ENCODE peak calls at places on chromosomes 3 and 15, in ten cellular contexts. Y is right atrium auricular region, T is iris pigment epithelial cell, B is HEK293T, K is nucleus accumbens, M is AG20443, N is AG09309, P is foreskin fibroblast, I is ELR, Q is HFFc6. W is an unnamed sample.

GRCh38 chr15:92527197-92527596 is 128.4 kb downstream of the FAM174B start:
- DNase-seq in M (no peak), N (no peak), T (no peak), Y (no peak), B (no peak), Q (peak), K (no peak), I (no peak), P (no peak), W (no peak)

GRCh38 chr3:87370007-87370406 is 93.6 kb upstream of the POU1F1 start:
- DNase-seq in P (peak), Q (no peak), N (no peak), B (peak), T (no peak), K (no peak), I (no peak), M (no peak), Y (no peak), W (no peak)

GRCh38 chr3:3081659-3082546 is 28.3 kb downstream of the IL5RA start:
- DNase-seq in Q (no peak), T (no peak), I (no peak), P (no peak), B (no peak), N (no peak), M (no peak), Y (no peak), K (no peak), W (no peak)

GRCh38 chr3:8954938-8955763 is 8.1 kb downstream of the RAD18 start:
- DNase-seq in P (peak), B (no peak), K (no peak), Q (peak), T (peak), I (peak), Y (no peak), M (peak), N (peak), W (peak)

GRCh38 chr3:89107461-89108035 is at the start of gene EPHA3:
- DNase-seq in M (peak), N (peak), I (peak), Y (peak), B (peak), K (no peak), T (peak), P (peak), Q (peak), W (peak)

GRCh38 chr15:64070965-64071851 is 22.4 kb downstream of the CIAO2A start:
- DNase-seq in N (peak), T (peak), B (no peak), Y (peak), M (peak), P (peak), K (no peak), Q (peak), I (peak), W (peak)

GRCh38 chr3:80526153-80526552 is 758.4 kb upstream of the ROBO1 start:
- DNase-seq in M (no peak), Y (no peak), Q (no peak), B (no peak), I (peak), P (no peak), T (no peak), K (no peak), N (no peak), W (no peak)

GRCh38 chr3:101903426-101903825 is 54.1 kb downstream of the NFKBIZ start:
- DNase-seq in B (no peak), N (no peak), I (peak), M (no peak), K (no peak), Q (peak), Y (no peak), T (peak), P (peak), W (peak)

GRCh38 chr15:73631915-73632669 is 1.1 kb downstream of the NPTN start:
- DNase-seq in P (peak), B (peak), N (no peak), T (peak), Q (peak), M (peak), K (no peak), I (peak), Y (peak), W (peak)

GRCh38 chr3:44114142-44114541 is 127.5 kb upstream of the TOPAZ1 start:
- DNase-seq in K (no peak), B (peak), Q (no peak), Y (no peak), M (peak), T (peak), I (no peak), P (peak), N (no peak), W (no peak)

GRCh38 chr3:13007251-13007941 is 65.8 kb downstream of the IQSEC1 start:
- DNase-seq in I (no peak), Q (no peak), B (no peak), N (no peak), T (no peak), Y (no peak), M (no peak), K (no peak), P (no peak), W (no peak)

GRCh38 chr15:89349212-89349558 is 14.6 kb upstream of the POLG start:
- DNase-seq in Q (no peak), T (no peak), N (no peak), B (no peak), I (no peak), M (no peak), Y (no peak), K (no peak), P (no peak), W (no peak)

GRCh38 chr15:71202712-71203111 is 87.4 kb downstream of the THSD4 start:
- DNase-seq in K (no peak), M (no peak), I (no peak), P (no peak), B (no peak), Q (no peak), T (no peak), N (no peak), Y (no peak), W (no peak)

GRCh38 chr3:25027639-25028038 is 400.4 kb upstream of the RARB start:
- DNase-seq in N (no peak), P (no peak), M (no peak), K (no peak), Y (no peak), B (no peak), Q (no peak), T (no peak), I (no peak), W (no peak)

GRCh38 chr3:52827866-52828376 is 2.6 kb downstream of the ITIH4 start:
- DNase-seq in M (no peak), P (peak), Y (no peak), N (no peak), K (no peak), B (no peak), I (peak), Q (no peak), T (no peak), W (no peak)

GRCh38 chr3:184525337-184526157 is 36.0 kb upstream of the EPHB3 start:
- DNase-seq in M (no peak), N (no peak), Y (peak), Q (no peak), I (no peak), K (no peak), B (no peak), T (no peak), P (no peak), W (peak)

GRCh38 chr3:49813497-49814174 is at the start of gene UBA7:
- DNase-seq in P (peak), M (peak), K (no peak), T (peak), B (no peak), N (peak), I (peak), Y (peak), Q (peak), W (peak)

GRCh38 chr3:108488631-108489030 is 21.8 kb downstream of the MYH15 start:
- DNase-seq in I (peak), K (no peak), Q (peak), M (no peak), B (no peak), Y (no peak), T (peak), N (peak), P (peak), W (peak)